ENCODE peak calls at places on chromosome 2, in nine cellular contexts. One of them, this sample, is unnamed.

GRCh38 chr2:9647884-9648283 is 17.1 kb upstream of the YWHAQ start:
- DNase-seq in activated CD4-positive, alpha-beta T cell treated with anti-CD3 and anti-CD28 coated beads, Interleukin-2, amount 50 U/mL, for 1 hour: no peak
- DNase-seq in suprapubic skin: no peak
- DNase-seq in NCI-H1092: no peak
- DNase-seq in GM18507: no peak
- DNase-seq in globus pallidus: no peak
- DNase-seq in EH: no peak
- DNase-seq in K562: no peak
- DNase-seq in T-helper 2 cell: no peak
- DNase-seq in this sample: no peak

GRCh38 chr2:117851969-117852368 is 37.5 kb downstream of the DDX18 start:
- DNase-seq in activated CD4-positive, alpha-beta T cell treated with anti-CD3 and anti-CD28 coated beads, Interleukin-2, amount 50 U/mL, for 1 hour: no peak
- DNase-seq in suprapubic skin: no peak
- DNase-seq in NCI-H1092: no peak
- DNase-seq in GM18507: no peak
- DNase-seq in globus pallidus: no peak
- DNase-seq in EH: no peak
- DNase-seq in K562: no peak
- DNase-seq in T-helper 2 cell: no peak
- DNase-seq in this sample: no peak

GRCh38 chr2:157476915-157477709 is 33.2 kb upstream of the CYTIP start:
- DNase-seq in activated CD4-positive, alpha-beta T cell treated with anti-CD3 and anti-CD28 coated beads, Interleukin-2, amount 50 U/mL, for 1 hour: no peak
- DNase-seq in suprapubic skin: no peak
- DNase-seq in NCI-H1092: no peak
- DNase-seq in GM18507: no peak
- DNase-seq in globus pallidus: no peak
- DNase-seq in EH: peak; percentile 31
- DNase-seq in K562: no peak
- DNase-seq in T-helper 2 cell: peak; percentile 47
- DNase-seq in this sample: no peak

GRCh38 chr2:96180002-96180401 is 28.6 kb downstream of the STARD7 start:
- DNase-seq in activated CD4-positive, alpha-beta T cell treated with anti-CD3 and anti-CD28 coated beads, Interleukin-2, amount 50 U/mL, for 1 hour: no peak
- DNase-seq in suprapubic skin: no peak
- DNase-seq in NCI-H1092: no peak
- DNase-seq in GM18507: no peak
- DNase-seq in globus pallidus: no peak
- DNase-seq in EH: no peak
- DNase-seq in K562: no peak
- DNase-seq in T-helper 2 cell: no peak
- DNase-seq in this sample: no peak

GRCh38 chr2:217399288-217399687 is 539.4 kb upstream of the TNP1 start:
- DNase-seq in activated CD4-positive, alpha-beta T cell treated with anti-CD3 and anti-CD28 coated beads, Interleukin-2, amount 50 U/mL, for 1 hour: no peak
- DNase-seq in suprapubic skin: no peak
- DNase-seq in NCI-H1092: no peak
- DNase-seq in GM18507: no peak
- DNase-seq in globus pallidus: no peak
- DNase-seq in EH: peak; percentile 81
- DNase-seq in K562: no peak
- DNase-seq in T-helper 2 cell: no peak
- DNase-seq in this sample: no peak

GRCh38 chr2:238974061-238974460 is 126.2 kb downstream of the TWIST2 start:
- DNase-seq in activated CD4-positive, alpha-beta T cell treated with anti-CD3 and anti-CD28 coated beads, Interleukin-2, amount 50 U/mL, for 1 hour: no peak
- DNase-seq in suprapubic skin: no peak
- DNase-seq in NCI-H1092: no peak
- DNase-seq in GM18507: no peak
- DNase-seq in globus pallidus: no peak
- DNase-seq in EH: peak; percentile 78
- DNase-seq in K562: no peak
- DNase-seq in T-helper 2 cell: no peak
- DNase-seq in this sample: no peak

GRCh38 chr2:223247136-223247535 is 195.1 kb downstream of the KCNE4 start:
- DNase-seq in activated CD4-positive, alpha-beta T cell treated with anti-CD3 and anti-CD28 coated beads, Interleukin-2, amount 50 U/mL, for 1 hour: no peak
- DNase-seq in suprapubic skin: no peak
- DNase-seq in NCI-H1092: no peak
- DNase-seq in GM18507: no peak
- DNase-seq in globus pallidus: no peak
- DNase-seq in EH: peak; percentile 45
- DNase-seq in K562: peak; percentile 9
- DNase-seq in T-helper 2 cell: no peak
- DNase-seq in this sample: peak; percentile 28

GRCh38 chr2:39642054-39642742 is 23.5 kb upstream of the TMEM178A start:
- DNase-seq in activated CD4-positive, alpha-beta T cell treated with anti-CD3 and anti-CD28 coated beads, Interleukin-2, amount 50 U/mL, for 1 hour: no peak
- DNase-seq in suprapubic skin: no peak
- DNase-seq in NCI-H1092: no peak
- DNase-seq in GM18507: no peak
- DNase-seq in globus pallidus: peak; percentile 83
- DNase-seq in EH: peak; percentile 92
- DNase-seq in K562: no peak
- DNase-seq in T-helper 2 cell: peak; percentile 65
- DNase-seq in this sample: peak; percentile 13

This sample was measured in HCT116.